ENCODE peak calls at places on chromosomes 1 and 21, in four cellular contexts. One of them, this sample, is unnamed.

GRCh38 chr1:18948048-18948912 is 8.2 kb downstream of the IFFO2 start:
- DNase-seq in HL-60: no peak
- DNase-seq in cardiac muscle cell: peak
- DNase-seq in brain microvascular endothelial cell: no peak
- DNase-seq in this sample: no peak

GRCh38 chr1:59752556-59753412 is 62.0 kb upstream of the HOOK1 start:
- DNase-seq in HL-60: no peak
- DNase-seq in cardiac muscle cell: no peak
- DNase-seq in brain microvascular endothelial cell: no peak
- DNase-seq in this sample: no peak

GRCh38 chr1:220706480-220706879 is 16.3 kb downstream of the C1orf115 start:
- DNase-seq in HL-60: no peak
- DNase-seq in cardiac muscle cell: no peak
- DNase-seq in brain microvascular endothelial cell: no peak
- DNase-seq in this sample: no peak

GRCh38 chr1:89615676-89616598 is 17.0 kb upstream of the LRRC8C start:
- DNase-seq in HL-60: peak
- DNase-seq in cardiac muscle cell: no peak
- DNase-seq in brain microvascular endothelial cell: no peak
- DNase-seq in this sample: no peak

GRCh38 chr1:212208978-212209644 is 76.1 kb upstream of the PPP2R5A start:
- DNase-seq in HL-60: no peak
- DNase-seq in cardiac muscle cell: no peak
- DNase-seq in brain microvascular endothelial cell: no peak
- DNase-seq in this sample: no peak

GRCh38 chr1:202189919-202190715 is 3.5 kb upstream of the LGR6 start:
- DNase-seq in HL-60: no peak
- DNase-seq in cardiac muscle cell: no peak
- DNase-seq in brain microvascular endothelial cell: peak
- DNase-seq in this sample: no peak

GRCh38 chr21:45543371-45543709 is 1.1 kb upstream of the SLC19A1 start:
- DNase-seq in HL-60: no peak
- DNase-seq in cardiac muscle cell: no peak
- DNase-seq in brain microvascular endothelial cell: no peak
- DNase-seq in this sample: peak

GRCh38 chr1:113223546-113223945 is 150.5 kb downstream of the LRIG2 start:
- DNase-seq in HL-60: no peak
- DNase-seq in cardiac muscle cell: peak
- DNase-seq in brain microvascular endothelial cell: no peak
- DNase-seq in this sample: no peak

GRCh38 chr1:228333739-228334115 is 72.9 kb downstream of the TRIM11 start:
- DNase-seq in HL-60: no peak
- DNase-seq in cardiac muscle cell: no peak
- DNase-seq in brain microvascular endothelial cell: no peak
- DNase-seq in this sample: no peak

GRCh38 chr1:240312872-240313271 is 221.2 kb downstream of the FMN2 start:
- DNase-seq in HL-60: peak
- DNase-seq in cardiac muscle cell: peak
- DNase-seq in brain microvascular endothelial cell: peak
- DNase-seq in this sample: no peak

GRCh38 chr1:79353224-79353623 is 346.7 kb upstream of the ADGRL4 start:
- DNase-seq in HL-60: peak
- DNase-seq in cardiac muscle cell: peak
- DNase-seq in brain microvascular endothelial cell: peak
- DNase-seq in this sample: no peak

GRCh38 chr1:20031836-20032235 is 38.2 kb upstream of the PLA2G5 start:
- DNase-seq in HL-60: no peak
- DNase-seq in cardiac muscle cell: no peak
- DNase-seq in brain microvascular endothelial cell: no peak
- DNase-seq in this sample: no peak

GRCh38 chr1:163170975-163171676 is 31.6 kb downstream of the RGS5 start:
- DNase-seq in HL-60: no peak
- DNase-seq in cardiac muscle cell: peak
- DNase-seq in brain microvascular endothelial cell: peak
- DNase-seq in this sample: no peak

GRCh38 chr1:18836654-18837053 is 22.8 kb downstream of the TAS1R2 start:
- DNase-seq in HL-60: no peak
- DNase-seq in cardiac muscle cell: no peak
- DNase-seq in brain microvascular endothelial cell: no peak
- DNase-seq in this sample: no peak

GRCh38 chr1:15029786-15030185 is 123.8 kb upstream of the TMEM51 start:
- DNase-seq in HL-60: no peak
- DNase-seq in cardiac muscle cell: no peak
- DNase-seq in brain microvascular endothelial cell: no peak
- DNase-seq in this sample: no peak

GRCh38 chr21:43885721-43886120 is 20.7 kb downstream of the AGPAT3 start:
- DNase-seq in HL-60: no peak
- DNase-seq in cardiac muscle cell: no peak
- DNase-seq in brain microvascular endothelial cell: no peak
- DNase-seq in this sample: peak

GRCh38 chr1:42935313-42935624 is 23.4 kb downstream of the SLC2A1 start:
- DNase-seq in HL-60: peak
- DNase-seq in cardiac muscle cell: no peak
- DNase-seq in brain microvascular endothelial cell: no peak
- DNase-seq in this sample: no peak

GRCh38 chr1:115771847-115772457 is 3.4 kb upstream of the CASQ2 start:
- DNase-seq in HL-60: peak
- DNase-seq in cardiac muscle cell: peak
- DNase-seq in brain microvascular endothelial cell: peak
- DNase-seq in this sample: peak

GRCh38 chr1:180786633-180787032 is 126.1 kb upstream of the KIAA1614 start:
- DNase-seq in HL-60: peak
- DNase-seq in cardiac muscle cell: no peak
- DNase-seq in brain microvascular endothelial cell: no peak
- DNase-seq in this sample: no peak

GRCh38 chr1:91755888-91756287 is 130.1 kb downstream of the TGFBR3 start:
- DNase-seq in HL-60: no peak
- DNase-seq in cardiac muscle cell: no peak
- DNase-seq in brain microvascular endothelial cell: no peak
- DNase-seq in this sample: no peak

GRCh38 chr1:152461544-152461943 is 47.5 kb upstream of the CRNN start:
- DNase-seq in HL-60: peak
- DNase-seq in cardiac muscle cell: peak
- DNase-seq in brain microvascular endothelial cell: peak
- DNase-seq in this sample: no peak

GRCh38 chr1:226980565-226981385 is 40.7 kb downstream of the COQ8A start:
- DNase-seq in HL-60: no peak
- DNase-seq in cardiac muscle cell: no peak
- DNase-seq in brain microvascular endothelial cell: no peak
- DNase-seq in this sample: peak

GRCh38 chr1:75836528-75836927 is 39.8 kb downstream of the MSH4 start:
- DNase-seq in HL-60: no peak
- DNase-seq in cardiac muscle cell: no peak
- DNase-seq in brain microvascular endothelial cell: no peak
- DNase-seq in this sample: no peak

GRCh38 chr1:234721476-234722266 is 111.7 kb upstream of the IRF2BP2 start:
- DNase-seq in HL-60: peak
- DNase-seq in cardiac muscle cell: peak
- DNase-seq in brain microvascular endothelial cell: peak
- DNase-seq in this sample: no peak

GRCh38 chr1:218475275-218475674 is 130.1 kb downstream of the TGFB2 start:
- DNase-seq in HL-60: no peak
- DNase-seq in cardiac muscle cell: no peak
- DNase-seq in brain microvascular endothelial cell: no peak
- DNase-seq in this sample: no peak

GRCh38 chr1:54937469-54937868 is 43.0 kb upstream of the TMEM61 start:
- DNase-seq in HL-60: no peak
- DNase-seq in cardiac muscle cell: no peak
- DNase-seq in brain microvascular endothelial cell: no peak
- DNase-seq in this sample: no peak

GRCh38 chr21:46581780-46582307 is 23.0 kb downstream of the S100B start:
- DNase-seq in HL-60: no peak
- DNase-seq in cardiac muscle cell: no peak
- DNase-seq in brain microvascular endothelial cell: no peak
- DNase-seq in this sample: no peak

GRCh38 chr21:16419188-16419874 is 689.5 kb downstream of the USP25 start:
- DNase-seq in HL-60: no peak
- DNase-seq in cardiac muscle cell: peak
- DNase-seq in brain microvascular endothelial cell: peak
- DNase-seq in this sample: peak

GRCh38 chr1:84379128-84379527 is 19.2 kb upstream of the DNASE2B start:
- DNase-seq in HL-60: peak
- DNase-seq in cardiac muscle cell: peak
- DNase-seq in brain microvascular endothelial cell: peak
- DNase-seq in this sample: no peak

GRCh38 chr21:38361324-38361723 is 104.5 kb downstream of the KCNJ15 start:
- DNase-seq in HL-60: no peak
- DNase-seq in cardiac muscle cell: no peak
- DNase-seq in brain microvascular endothelial cell: no peak
- DNase-seq in this sample: no peak

GRCh38 chr1:227845115-227845389 is 29.6 kb downstream of the PRSS38 start:
- DNase-seq in HL-60: no peak
- DNase-seq in cardiac muscle cell: no peak
- DNase-seq in brain microvascular endothelial cell: no peak
- DNase-seq in this sample: no peak

GRCh38 chr1:16023050-16023653 is 1.3 kb downstream of the CLCNKA start:
- DNase-seq in HL-60: no peak
- DNase-seq in cardiac muscle cell: no peak
- DNase-seq in brain microvascular endothelial cell: no peak
- DNase-seq in this sample: no peak

GRCh38 chr1:167304165-167304564 is 83.5 kb downstream of the POU2F1 start:
- DNase-seq in HL-60: no peak
- DNase-seq in cardiac muscle cell: no peak
- DNase-seq in brain microvascular endothelial cell: no peak
- DNase-seq in this sample: no peak

GRCh38 chr1:223429313-223429731 is 36.1 kb downstream of the CCDC185 start:
- DNase-seq in HL-60: no peak
- DNase-seq in cardiac muscle cell: no peak
- DNase-seq in brain microvascular endothelial cell: no peak
- DNase-seq in this sample: no peak

GRCh38 chr1:222096883-222097282 is 355.0 kb upstream of the DUSP10 start:
- DNase-seq in HL-60: no peak
- DNase-seq in cardiac muscle cell: peak
- DNase-seq in brain microvascular endothelial cell: no peak
- DNase-seq in this sample: no peak

GRCh38 chr1:239956230-239956629 is 135.5 kb upstream of the FMN2 start:
- DNase-seq in HL-60: no peak
- DNase-seq in cardiac muscle cell: no peak
- DNase-seq in brain microvascular endothelial cell: no peak
- DNase-seq in this sample: no peak

DNA sequence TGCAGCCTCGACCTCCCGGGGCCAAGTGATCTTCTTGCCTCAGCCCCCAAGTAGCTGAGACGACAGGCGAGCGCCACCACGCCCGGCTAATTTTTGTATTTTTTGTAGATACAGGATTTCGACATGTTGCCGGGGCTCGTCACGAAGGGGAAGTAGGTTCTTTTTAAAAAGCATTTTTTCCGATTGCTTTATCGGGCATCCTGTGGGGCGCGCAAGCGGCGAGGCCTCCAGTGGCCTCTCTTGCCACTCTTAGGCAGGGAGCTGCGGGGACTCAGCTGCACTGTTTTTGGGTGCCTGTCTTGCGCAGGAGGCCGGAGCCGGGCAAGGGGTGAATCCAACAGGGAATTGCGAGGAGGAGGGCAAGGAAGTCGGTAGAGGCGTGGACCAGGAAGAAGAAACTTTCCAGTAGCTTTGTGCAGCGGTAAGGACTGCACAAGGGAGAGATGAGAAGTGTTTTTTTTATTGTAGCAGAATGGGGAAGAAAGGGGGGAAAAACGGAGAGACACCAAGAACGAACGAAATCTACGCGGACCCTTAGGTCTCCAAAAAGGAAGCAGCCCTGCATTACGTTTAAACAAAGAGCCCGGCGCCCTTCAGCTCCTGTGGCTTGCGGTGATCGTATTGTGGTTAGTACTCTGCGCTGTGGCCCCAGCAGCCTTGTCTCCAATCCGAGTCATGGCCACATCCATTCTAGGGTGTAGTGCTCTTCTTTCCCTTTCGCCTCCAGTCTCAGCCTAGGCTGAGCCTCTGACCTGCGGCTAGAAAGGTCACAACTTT is 164.8 kb downstream of the PPIAL4G start:
- DNase-seq in HL-60: peak
- DNase-seq in cardiac muscle cell: peak
- DNase-seq in brain microvascular endothelial cell: no peak
- DNase-seq in this sample: no peak
- H3K4me3 ChIP-seq in HL-60: peak
- H3K4me3 ChIP-seq in cardiac muscle cell: no peak
- H3K4me3 ChIP-seq in brain microvascular endothelial cell: peak
- H3K4me3 ChIP-seq in this sample: peak

GRCh38 chr1:85612704-85613361 is 32.3 kb downstream of the CCN1 start:
- DNase-seq in HL-60: peak
- DNase-seq in cardiac muscle cell: peak
- DNase-seq in brain microvascular endothelial cell: peak
- DNase-seq in this sample: no peak
- H3K27ac ChIP-seq in HL-60: no peak
- H3K27ac ChIP-seq in cardiac muscle cell: peak
- H3K27ac ChIP-seq in brain microvascular endothelial cell: peak
- H3K27ac ChIP-seq in this sample: peak

DNA sequence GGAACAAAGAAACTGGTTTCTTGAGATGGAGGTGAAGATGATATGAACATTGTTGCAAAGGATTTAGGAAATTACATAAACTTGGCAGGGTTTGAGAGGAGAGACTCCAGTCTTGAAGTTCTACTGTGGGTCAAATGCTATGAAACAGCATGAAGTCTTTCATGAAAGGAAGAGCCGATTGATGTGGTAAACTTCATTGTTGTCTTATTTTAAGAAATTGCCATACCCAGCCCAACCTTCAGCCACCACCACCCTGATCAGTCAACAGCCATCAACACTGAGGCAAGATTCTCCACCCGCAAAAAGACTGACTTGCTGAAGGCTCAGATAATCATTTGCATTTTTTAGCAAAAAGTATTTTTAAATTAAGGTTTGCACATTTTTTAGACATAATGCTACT is 52.1 kb downstream of the SIPA1L2 start:
- DNase-seq in HL-60: no peak
- DNase-seq in cardiac muscle cell: no peak
- DNase-seq in brain microvascular endothelial cell: no peak
- DNase-seq in this sample: no peak
- H3K4me3 ChIP-seq in HL-60: no peak
- H3K4me3 ChIP-seq in cardiac muscle cell: no peak
- H3K4me3 ChIP-seq in brain microvascular endothelial cell: no peak
- H3K4me3 ChIP-seq in this sample: no peak

DNA sequence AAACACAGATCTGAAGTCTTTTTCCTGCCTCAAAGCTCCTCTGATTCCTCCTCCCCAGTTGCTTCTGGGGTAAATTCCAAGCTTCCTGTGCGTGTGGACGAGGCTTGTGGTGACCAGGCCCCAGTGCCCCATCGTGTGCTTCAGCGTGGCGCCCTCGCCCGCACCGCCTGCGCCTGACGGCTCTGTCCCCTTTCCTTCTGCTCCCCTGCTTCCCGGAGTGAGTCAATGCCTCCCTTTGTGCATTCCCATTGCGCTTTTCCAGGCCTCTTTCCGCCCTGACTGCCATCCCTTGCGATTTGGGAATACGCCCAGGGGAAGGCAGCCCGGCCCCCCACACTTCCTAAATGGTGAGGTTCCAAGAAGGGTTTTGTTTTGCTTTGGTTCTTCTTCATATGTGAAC is 36.3 kb downstream of the FAAP20 start:
- DNase-seq in HL-60: no peak
- DNase-seq in cardiac muscle cell: no peak
- DNase-seq in brain microvascular endothelial cell: no peak
- DNase-seq in this sample: no peak
- H3K27ac ChIP-seq in HL-60: no peak
- H3K27ac ChIP-seq in cardiac muscle cell: no peak
- H3K27ac ChIP-seq in brain microvascular endothelial cell: no peak
- H3K27ac ChIP-seq in this sample: no peak

GRCh38 chr1:1670866-1671265 is 12.1 kb upstream of the CDK11B start:
- DNase-seq in HL-60: no peak
- DNase-seq in cardiac muscle cell: no peak
- DNase-seq in brain microvascular endothelial cell: no peak
- DNase-seq in this sample: no peak
- H3K4me3 ChIP-seq in HL-60: no peak
- H3K4me3 ChIP-seq in cardiac muscle cell: no peak
- H3K4me3 ChIP-seq in brain microvascular endothelial cell: no peak
- H3K4me3 ChIP-seq in this sample: no peak